ENCODE peak calls at places on chromosomes 5 and 9, in five cellular contexts. Q, G, V, Y and J are unnamed samples.

GRCh38 chr5:61327761-61328753 is 4.0 kb upstream of the ZSWIM6 start:
- DNase-seq in G (peak; percentile 60), Q (peak; percentile 80), Y (no peak), V (peak; percentile 52), J (peak; percentile 53)

GRCh38 chr9:126550891-126551351 is 62.8 kb upstream of the LMX1B start:
- DNase-seq in Y (no peak), G (no peak), Q (no peak), V (no peak), J (no peak)

GRCh38 chr9:124267271-124267807 is 9.6 kb downstream of the NEK6 start:
- DNase-seq in V (no peak), Q (peak; percentile 77), G (no peak), Y (no peak), J (no peak)

GRCh38 chr9:34431661-34432060 is 26.7 kb downstream of the FAM219A start:
- DNase-seq in V (no peak), Y (no peak), Q (no peak), G (no peak), J (no peak)

GRCh38 chr5:34538026-34538672 is 118.0 kb upstream of the RAI14 start:
- DNase-seq in V (no peak), Q (peak; percentile 22), G (no peak), Y (no peak), J (no peak)

GRCh38 chr9:36963356-36963755 is 70.7 kb downstream of the PAX5 start:
- DNase-seq in G (no peak), Q (no peak), Y (no peak), V (no peak), J (no peak)

GRCh38 chr5:161846731-161847130 is 1.2 kb upstream of the GABRA1 start:
- DNase-seq in Y (no peak), Q (peak; percentile 0), G (no peak), V (no peak), J (no peak)

GRCh38 chr5:3709058-3709723 is 113.6 kb downstream of the IRX1 start:
- DNase-seq in G (no peak), V (no peak), Q (no peak), Y (peak; percentile 79), J (no peak)

GRCh38 chr9:130157079-130157478 is 15.1 kb upstream of the NCS1 start:
- DNase-seq in V (no peak), Y (no peak), G (no peak), Q (no peak), J (no peak)

GRCh38 chr9:96047741-96048115 is 172.2 kb downstream of the ERCC6L2 start:
- DNase-seq in Y (no peak), V (no peak), Q (no peak), G (no peak), J (no peak)

GRCh38 chr5:102539598-102539997 is 40.8 kb upstream of the SLCO6A1 start:
- DNase-seq in G (no peak), Y (no peak), V (no peak), Q (no peak), J (no peak)

DNA sequence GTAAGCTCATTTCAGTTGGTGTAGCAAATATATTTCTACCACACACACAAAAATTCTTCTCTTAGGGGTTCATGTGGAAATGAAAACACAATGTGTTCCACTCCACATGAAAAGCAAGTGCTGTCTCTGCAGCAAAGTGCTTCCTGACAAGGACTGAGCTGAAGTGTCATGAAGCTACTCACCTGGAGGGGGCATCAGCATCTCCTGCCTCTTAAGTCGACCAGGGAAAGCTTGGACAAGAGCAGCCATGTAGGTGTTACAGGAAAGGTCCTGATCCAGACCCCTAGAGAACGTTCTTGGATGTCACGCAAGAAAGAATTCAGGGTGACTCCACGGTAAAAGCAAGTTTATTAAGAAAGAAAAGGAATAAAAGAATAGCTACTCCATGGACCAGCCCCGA is 62.8 kb downstream of the SV2C start:
- DNase-seq in G (no peak), Y (no peak), Q (no peak), V (peak; percentile 18), J (peak; percentile 12)
- TF ChIP-seq CTCF in G (no peak), Y (no peak), Q (no peak), V (peak; percentile 24), J (peak; percentile 51)

GRCh38 chr5:127030259-127031146 is at the start of gene MARCHF3:
- DNase-seq in Y (peak; percentile 97), Q (peak; percentile 98), V (peak; percentile 99), G (peak; percentile 98), J (peak; percentile 98)
- TF ChIP-seq CTCF in Y (peak; percentile 16), Q (peak; percentile 37), V (peak; percentile 22), G (peak; percentile 5), J (no peak)

GRCh38 chr5:142183561-142183960 is 75.0 kb downstream of the NDFIP1 start:
- DNase-seq in Q (no peak), G (no peak), V (no peak), Y (no peak), J (no peak)
- TF ChIP-seq CTCF in Q (no peak), G (no peak), V (no peak), Y (no peak), J (no peak)

GRCh38 chr9:131872006-131872405 is 132.1 kb upstream of the RAPGEF1 start:
- DNase-seq in G (no peak), Q (no peak), Y (no peak), V (no peak), J (no peak)
- TF ChIP-seq CTCF in G (no peak), Q (peak; percentile 40), Y (no peak), V (no peak), J (no peak)

GRCh38 chr5:139271201-139272027 is 22.1 kb upstream of the MATR3 start:
- DNase-seq in Q (peak; percentile 93), G (no peak), V (no peak), Y (no peak), J (no peak)
- TF ChIP-seq CTCF in Q (peak; percentile 1), G (no peak), V (no peak), Y (peak; percentile 4), J (no peak)

GRCh38 chr5:16548812-16549211 is 68.0 kb downstream of the RETREG1 start:
- DNase-seq in Y (no peak), Q (no peak), G (no peak), V (no peak), J (no peak)

GRCh38 chr5:16551628-16552027 is 65.2 kb downstream of the RETREG1 start:
- DNase-seq in G (no peak), Q (no peak), V (no peak), Y (no peak), J (no peak)

GRCh38 chr5:16549491-16550233 is 67.1 kb downstream of the RETREG1 start:
- DNase-seq in Q (peak; percentile 9), G (no peak), V (no peak), Y (no peak), J (no peak)

GRCh38 chr5:16548115-16548514 is 68.7 kb downstream of the RETREG1 start:
- DNase-seq in Q (no peak), V (no peak), G (no peak), Y (no peak), J (no peak)

DNA sequence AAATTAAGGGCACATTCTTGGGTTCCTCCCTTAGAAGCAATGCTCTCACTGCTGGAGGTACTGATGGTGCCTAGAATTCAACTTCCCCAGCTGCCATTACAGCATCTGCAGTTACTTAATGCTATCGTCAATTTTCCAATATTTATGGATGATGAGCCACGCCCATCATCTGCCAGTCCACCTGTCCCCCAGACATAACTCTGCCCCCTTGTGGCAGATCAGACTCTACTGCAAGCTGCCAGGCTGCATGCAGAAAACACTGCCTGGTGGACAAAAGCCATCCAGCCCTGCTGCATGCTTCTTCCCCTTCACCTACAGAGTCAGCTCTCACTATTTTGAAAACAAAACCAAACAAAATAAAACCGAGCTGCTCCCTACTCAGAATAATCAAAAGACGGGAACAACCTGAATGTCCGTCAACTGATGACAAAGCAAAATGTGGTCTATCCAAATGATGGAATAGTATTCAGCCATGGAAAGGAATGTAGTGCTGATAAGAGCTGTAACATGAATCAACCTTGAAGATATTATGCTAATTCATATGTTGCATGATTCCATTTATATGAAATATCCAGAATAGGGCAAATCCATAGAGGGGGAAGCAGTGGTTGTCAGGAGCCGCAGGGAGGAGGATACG is 66.4 kb downstream of the RETREG1 start:
- DNase-seq in Q (peak; percentile 56), V (peak; percentile 60), Y (no peak), G (peak; percentile 67), J (peak; percentile 63)
- TF ChIP-seq CTCF in Q (peak; percentile 86), V (peak; percentile 82), Y (peak; percentile 57), G (peak; percentile 89), J (peak; percentile 86)

DNA sequence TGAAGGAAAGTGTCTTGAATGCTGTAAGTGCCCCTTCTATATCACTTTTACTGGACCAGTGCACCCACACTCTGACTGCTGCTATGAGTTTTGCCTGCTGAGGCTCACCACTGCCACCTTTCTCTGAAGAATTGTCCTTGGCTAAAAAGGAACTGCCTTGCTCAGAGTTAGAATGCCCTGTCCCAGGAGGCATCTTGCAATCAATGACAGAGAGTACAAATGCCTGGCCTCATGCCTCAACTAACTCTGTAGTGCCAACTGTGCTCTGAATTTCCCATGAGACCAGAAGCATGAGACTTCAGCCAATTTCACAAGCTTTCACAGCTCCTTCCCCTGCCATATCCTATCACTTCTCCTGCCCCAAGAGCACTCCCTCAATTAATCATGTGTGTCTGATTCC is 569.7 kb downstream of the ZNF608 start:
- DNase-seq in V (no peak), Y (no peak), Q (peak; percentile 69), G (no peak), J (no peak)
- TF ChIP-seq CTCF in V (no peak), Y (no peak), Q (no peak), G (no peak), J (no peak)

GRCh38 chr9:136502940-136503550 is 20.2 kb upstream of the SEC16A start:
- DNase-seq in G (no peak), Y (no peak), V (no peak), Q (no peak), J (no peak)
- TF ChIP-seq CTCF in G (no peak), Y (no peak), V (no peak), Q (no peak), J (peak; percentile 7)

DNA sequence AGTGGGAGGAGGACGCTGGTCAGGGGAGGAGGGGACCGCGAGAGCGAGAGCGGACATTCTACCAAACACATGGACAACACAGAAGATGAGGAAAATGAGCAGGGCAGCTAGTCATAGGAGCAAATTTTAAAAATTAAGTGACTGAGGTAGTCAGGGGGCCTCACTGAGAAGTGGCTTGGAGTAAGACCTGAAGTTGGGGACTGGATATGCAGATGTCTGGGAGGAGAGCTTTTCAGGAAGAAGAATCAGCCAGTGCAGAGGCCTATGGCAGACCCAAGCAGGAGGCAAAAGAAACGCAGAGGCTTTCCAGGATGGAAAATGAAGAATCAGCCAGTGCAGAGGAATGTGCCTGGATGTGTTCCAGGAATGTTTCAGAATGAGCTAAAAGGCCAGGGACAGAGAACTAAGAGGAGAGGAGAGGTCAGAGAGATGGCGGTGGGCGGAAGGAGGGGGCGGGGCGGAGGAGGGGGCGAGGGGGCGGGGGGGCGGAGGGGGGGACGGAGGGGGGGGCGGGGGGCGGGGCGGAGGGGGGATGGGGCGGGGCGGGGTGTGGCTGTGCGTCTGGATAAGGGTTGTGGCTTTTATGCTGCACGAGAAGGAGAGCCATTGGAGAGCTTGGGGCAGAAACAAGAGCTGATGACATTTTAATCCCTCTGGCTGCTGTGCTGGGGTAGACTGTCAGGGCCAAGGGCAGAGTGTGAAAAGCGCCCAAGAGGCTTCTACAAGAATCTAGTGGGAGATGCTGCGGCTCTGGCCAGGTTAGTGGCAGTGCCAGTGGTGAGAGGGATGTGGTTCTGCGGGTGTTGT is 129.6 kb downstream of the KCNIP1 start:
- DNase-seq in V (no peak), Q (peak; percentile 94), G (no peak), Y (no peak), J (no peak)
- TF ChIP-seq CTCF in V (no peak), Q (no peak), G (no peak), Y (peak; percentile 1), J (peak; percentile 15)